ENCODE peak calls at places on chromosomes 1 and 21, in four cellular contexts. I is activated T-cell treated with anti-CD3 and anti-CD28 coated beads, Interleukin-2, amount 50 U/mL, for 4 hours; K is left ventricle myocardium superior; V is HepG2. H is an unnamed sample.

GRCh38 chr1:92840600-92840999 is 8.8 kb downstream of the RPL5 start:
- ATAC-seq in V (no peak), I (no peak), K (no peak), H (no peak)

GRCh38 chr1:54474500-54475235 is 68.5 kb upstream of the SSBP3 start:
- ATAC-seq in I (peak), K (peak), V (no peak), H (peak)

GRCh38 chr1:210231846-210232523 is 611 bp upstream of the SERTAD4 start:
- ATAC-seq in V (no peak), K (peak), I (no peak), H (no peak)

GRCh38 chr1:24373710-24374109 is 39.9 kb downstream of the STPG1 start:
- ATAC-seq in V (no peak), K (no peak), I (no peak), H (no peak)

GRCh38 chr1:29706936-29707335 is 470.6 kb downstream of the PTPRU start:
- ATAC-seq in I (peak), V (peak), K (peak), H (no peak)

GRCh38 chr1:54995835-54996234 is 2.9 kb upstream of the BSND start:
- ATAC-seq in I (peak), V (no peak), K (no peak), H (no peak)

GRCh38 chr21:33414926-33415325 is 11.7 kb downstream of the IFNGR2 start:
- ATAC-seq in K (no peak), I (no peak), V (no peak), H (no peak)

GRCh38 chr1:54465351-54465811 is 59.2 kb upstream of the SSBP3 start:
- ATAC-seq in I (no peak), K (no peak), V (no peak), H (no peak)

GRCh38 chr1:207856276-207857023 is 54.5 kb downstream of the CD34 start:
- ATAC-seq in K (no peak), I (no peak), V (no peak), H (no peak)